ENCODE peak calls at places on chromosomes 7 and 10, in four cellular contexts. One of them, this sample, is unnamed.

GRCh38 chr7:112484671-112485097 is 3.9 kb downstream of the LSMEM1 start:
- DNase-seq in H9: no peak
- DNase-seq in MM.1S: no peak
- DNase-seq in neural progenitor cell: no peak
- DNase-seq in this sample: no peak

GRCh38 chr7:30159698-30160143 is 24.9 kb downstream of the MTURN start:
- DNase-seq in MM.1S: peak; percentile 44
- DNase-seq in neural progenitor cell: no peak
- DNase-seq in H9: no peak
- DNase-seq in this sample: peak; percentile 72

GRCh38 chr10:4083509-4084003 is 298.5 kb upstream of the KLF6 start:
- DNase-seq in MM.1S: no peak
- DNase-seq in H9: no peak
- DNase-seq in neural progenitor cell: no peak
- DNase-seq in this sample: peak; percentile 66

GRCh38 chr7:100799037-100799896 is 28.1 kb downstream of the EPHB4 start:
- DNase-seq in MM.1S: peak; percentile 19
- DNase-seq in H9: peak; percentile 79
- DNase-seq in neural progenitor cell: peak; percentile 79
- DNase-seq in this sample: peak; percentile 89

GRCh38 chr10:133388265-133388972 is 5.5 kb upstream of the MTG1 start:
- DNase-seq in H9: peak; percentile 21
- DNase-seq in MM.1S: peak; percentile 54
- DNase-seq in neural progenitor cell: no peak
- DNase-seq in this sample: no peak

GRCh38 chr10:49138361-49138891 is 4.6 kb upstream of the FAM170B start:
- DNase-seq in MM.1S: no peak
- DNase-seq in H9: no peak
- DNase-seq in neural progenitor cell: no peak
- DNase-seq in this sample: no peak

GRCh38 chr10:71232089-71232998 is 20.0 kb downstream of the UNC5B start:
- DNase-seq in H9: no peak
- DNase-seq in neural progenitor cell: no peak
- DNase-seq in MM.1S: no peak
- DNase-seq in this sample: no peak

GRCh38 chr10:17233534-17233933 is 5.5 kb downstream of the VIM start:
- DNase-seq in neural progenitor cell: no peak
- DNase-seq in MM.1S: no peak
- DNase-seq in H9: no peak
- DNase-seq in this sample: no peak

GRCh38 chr7:51369746-51370145 is 53.1 kb upstream of the COBL start:
- DNase-seq in H9: no peak
- DNase-seq in neural progenitor cell: peak; percentile 56
- DNase-seq in MM.1S: peak; percentile 51
- DNase-seq in this sample: peak; percentile 62

GRCh38 chr10:132185601-132186487 is 904 bp upstream of the DPYSL4 start:
- DNase-seq in MM.1S: no peak
- DNase-seq in neural progenitor cell: peak; percentile 84
- DNase-seq in H9: peak; percentile 62
- DNase-seq in this sample: peak; percentile 87

GRCh38 chr10:93599778-93600177 is 1.3 kb downstream of the RBP4 start:
- DNase-seq in neural progenitor cell: no peak
- DNase-seq in H9: no peak
- DNase-seq in MM.1S: no peak
- DNase-seq in this sample: peak; percentile 40

GRCh38 chr7:83850037-83850619 is 201.2 kb upstream of the SEMA3E start:
- DNase-seq in MM.1S: no peak
- DNase-seq in H9: no peak
- DNase-seq in neural progenitor cell: no peak
- DNase-seq in this sample: peak; percentile 54

GRCh38 chr7:27581119-27581518 is 81.6 kb downstream of the HIBADH start:
- DNase-seq in H9: no peak
- DNase-seq in MM.1S: no peak
- DNase-seq in neural progenitor cell: no peak
- DNase-seq in this sample: no peak

GRCh38 chr10:132532784-132533560 is 4.6 kb upstream of the INPP5A start:
- DNase-seq in MM.1S: no peak
- DNase-seq in neural progenitor cell: no peak
- DNase-seq in H9: no peak
- DNase-seq in this sample: peak; percentile 27

GRCh38 chr10:19999440-19999839 is 183.2 kb downstream of the PLXDC2 start:
- DNase-seq in H9: no peak
- DNase-seq in MM.1S: no peak
- DNase-seq in neural progenitor cell: no peak
- DNase-seq in this sample: no peak

GRCh38 chr10:45373783-45374450 is at the start of gene ALOX5:
- DNase-seq in neural progenitor cell: peak; percentile 77
- DNase-seq in H9: peak; percentile 89
- DNase-seq in MM.1S: peak; percentile 66
- DNase-seq in this sample: peak; percentile 90

GRCh38 chr10:119817991-119818888 is 54.4 kb downstream of the MCMBP start:
- DNase-seq in MM.1S: no peak
- DNase-seq in H9: peak; percentile 100
- DNase-seq in neural progenitor cell: peak; percentile 96
- DNase-seq in this sample: peak; percentile 100

GRCh38 chr10:67140641-67141040 is 214.8 kb downstream of the LRRTM3 start:
- DNase-seq in H9: no peak
- DNase-seq in neural progenitor cell: no peak
- DNase-seq in MM.1S: no peak
- DNase-seq in this sample: peak; percentile 40

GRCh38 chr7:127844165-127844564 is 187.1 kb downstream of the LRRC4 start:
- DNase-seq in MM.1S: no peak
- DNase-seq in neural progenitor cell: no peak
- DNase-seq in H9: no peak
- DNase-seq in this sample: no peak

GRCh38 chr10:48273741-48274140 is 755 bp downstream of the FRMPD2 start:
- DNase-seq in H9: no peak
- DNase-seq in neural progenitor cell: no peak
- DNase-seq in MM.1S: no peak
- DNase-seq in this sample: no peak

GRCh38 chr7:128895320-128895719 is 15.2 kb downstream of the KCP start:
- DNase-seq in H9: no peak
- DNase-seq in MM.1S: no peak
- DNase-seq in neural progenitor cell: no peak
- DNase-seq in this sample: no peak

GRCh38 chr7:107652642-107653041 is 8.0 kb upstream of the SLC26A4 start:
- DNase-seq in MM.1S: no peak
- DNase-seq in neural progenitor cell: no peak
- DNase-seq in H9: no peak
- DNase-seq in this sample: no peak

GRCh38 chr7:17849504-17849903 is 90.8 kb downstream of the SNX13 start:
- DNase-seq in neural progenitor cell: no peak
- DNase-seq in H9: no peak
- DNase-seq in MM.1S: no peak
- DNase-seq in this sample: no peak

GRCh38 chr10:21261705-21262285 is 263.7 kb downstream of the SKIDA1 start:
- DNase-seq in H9: no peak
- DNase-seq in neural progenitor cell: peak; percentile 22
- DNase-seq in MM.1S: no peak
- DNase-seq in this sample: no peak

GRCh38 chr10:50506861-50507573 is 116.7 kb downstream of the SGMS1 start:
- DNase-seq in H9: no peak
- DNase-seq in MM.1S: no peak
- DNase-seq in neural progenitor cell: peak; percentile 65
- DNase-seq in this sample: no peak

GRCh38 chr7:70602135-70602534 is 529.8 kb upstream of the GALNT17 start:
- DNase-seq in neural progenitor cell: no peak
- DNase-seq in H9: no peak
- DNase-seq in MM.1S: no peak
- DNase-seq in this sample: no peak

DNA sequence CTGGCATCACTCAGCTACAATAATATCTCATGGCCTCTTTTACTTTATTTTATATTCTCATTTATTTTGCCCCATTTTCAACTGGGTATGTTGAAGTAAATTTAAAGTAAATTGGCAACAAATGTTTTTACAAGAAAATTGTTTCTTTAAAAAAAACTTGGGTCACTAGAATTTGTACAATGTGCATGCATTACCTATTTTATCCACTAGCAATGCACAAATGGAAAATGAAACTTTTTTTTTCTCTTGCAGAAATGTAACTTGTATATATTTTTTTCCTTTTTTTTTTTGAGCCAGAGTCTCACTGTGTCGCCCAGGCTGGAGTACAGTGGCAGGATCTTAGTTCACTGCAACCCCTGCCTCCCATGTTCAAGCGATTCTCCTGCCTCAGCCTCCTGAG is 10.3 kb upstream of the H2AZ2 start:
- DNase-seq in MM.1S: peak; percentile 36
- DNase-seq in neural progenitor cell: no peak
- DNase-seq in H9: no peak
- DNase-seq in this sample: no peak
- TF ChIP-seq CTCF in MM.1S: peak; percentile 33
- TF ChIP-seq CTCF in neural progenitor cell: peak; percentile 6
- TF ChIP-seq CTCF in H9: no peak
- TF ChIP-seq CTCF in this sample: peak; percentile 33

GRCh38 chr7:157485961-157486510 is 149.2 kb downstream of the DNAJB6 start:
- DNase-seq in H9: no peak
- DNase-seq in neural progenitor cell: no peak
- DNase-seq in MM.1S: no peak
- DNase-seq in this sample: peak; percentile 28

GRCh38 chr7:157483971-157484410 is 147.2 kb downstream of the DNAJB6 start:
- DNase-seq in neural progenitor cell: no peak
- DNase-seq in H9: no peak
- DNase-seq in MM.1S: no peak
- DNase-seq in this sample: peak; percentile 44

GRCh38 chr7:157483515-157483914 is 146.7 kb downstream of the DNAJB6 start:
- DNase-seq in H9: no peak
- DNase-seq in MM.1S: no peak
- DNase-seq in neural progenitor cell: no peak
- DNase-seq in this sample: peak; percentile 48

GRCh38 chr7:157485361-157485831 is 148.6 kb downstream of the DNAJB6 start:
- DNase-seq in neural progenitor cell: no peak
- DNase-seq in MM.1S: no peak
- DNase-seq in H9: no peak
- DNase-seq in this sample: peak; percentile 32

GRCh38 chr7:157484411-157485081 is 147.7 kb downstream of the DNAJB6 start:
- DNase-seq in H9: no peak
- DNase-seq in neural progenitor cell: no peak
- DNase-seq in MM.1S: no peak
- DNase-seq in this sample: peak; percentile 38
- H3K9me3 ChIP-seq in H9: no peaks in the 10 kb centered on the region
- H3K9me3 ChIP-seq in neural progenitor cell: no peaks in the 10 kb centered on the region
- H3K9me3 ChIP-seq in MM.1S: no peaks in the 10 kb centered on the region
- H3K9me3 ChIP-seq in this sample: peaks cover 50% of the 10 kb centered on the region

GRCh38 chr10:84311596-84311995 is 16.8 kb upstream of the CCSER2 start:
- DNase-seq in H9: no peak
- DNase-seq in neural progenitor cell: no peak
- DNase-seq in MM.1S: no peak
- DNase-seq in this sample: no peak

GRCh38 chr10:84317174-84317573 is 11.2 kb upstream of the CCSER2 start:
- DNase-seq in neural progenitor cell: no peak
- DNase-seq in MM.1S: peak; percentile 11
- DNase-seq in H9: no peak
- DNase-seq in this sample: no peak

GRCh38 chr10:84310470-84310869 is 17.9 kb upstream of the CCSER2 start:
- DNase-seq in neural progenitor cell: no peak
- DNase-seq in MM.1S: no peak
- DNase-seq in H9: no peak
- DNase-seq in this sample: no peak

GRCh38 chr10:84312816-84313215 is 15.6 kb upstream of the CCSER2 start:
- DNase-seq in H9: no peak
- DNase-seq in MM.1S: no peak
- DNase-seq in neural progenitor cell: no peak
- DNase-seq in this sample: no peak

DNA sequence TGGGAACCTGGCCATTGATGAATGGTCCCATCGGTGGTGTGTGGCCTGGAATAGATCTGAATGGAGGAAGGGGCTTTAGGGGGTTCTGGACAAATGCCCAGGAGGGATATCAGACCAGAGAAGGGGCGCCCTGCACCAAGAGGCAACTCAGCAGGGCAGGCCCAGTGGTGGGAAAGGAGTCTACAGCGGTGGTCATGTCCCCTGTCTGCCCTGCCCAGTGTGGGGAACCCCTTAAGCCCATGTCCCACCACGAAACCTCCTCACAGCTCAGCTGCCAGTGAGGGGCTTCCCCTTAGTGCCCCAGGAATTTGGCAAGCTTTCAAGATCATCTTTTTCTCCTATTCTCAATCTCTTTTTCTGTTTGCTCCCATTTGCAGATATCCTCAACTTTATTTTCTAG is 14.1 kb upstream of the CCSER2 start:
- DNase-seq in H9: no peak
- DNase-seq in MM.1S: no peak
- DNase-seq in neural progenitor cell: no peak
- DNase-seq in this sample: no peak
- H3K9ac ChIP-seq in H9: no peak overlapping the region
- H3K9ac ChIP-seq in MM.1S: no peak overlapping the region
- H3K9ac ChIP-seq in neural progenitor cell: no peak overlapping the region
- H3K9ac ChIP-seq in this sample: no peak overlapping the region

GRCh38 chr10:87861953-87862643 is 1.2 kb downstream of the KLLN start:
- DNase-seq in H9: peak; percentile 98
- DNase-seq in MM.1S: peak; percentile 99
- DNase-seq in neural progenitor cell: peak; percentile 99
- DNase-seq in this sample: peak; percentile 98

GRCh38 chr10:87861566-87861952 is 1.8 kb downstream of the KLLN start:
- DNase-seq in H9: peak; percentile 62
- DNase-seq in MM.1S: peak; percentile 62
- DNase-seq in neural progenitor cell: peak; percentile 74
- DNase-seq in this sample: no peak

GRCh38 chr10:87863102-87863943 is at the start of the genes KLLN and PTEN:
- DNase-seq in MM.1S: peak; percentile 94
- DNase-seq in H9: peak; percentile 89
- DNase-seq in neural progenitor cell: peak; percentile 96
- DNase-seq in this sample: peak; percentile 95

GRCh38 chr10:87861034-87861433 is 2.3 kb downstream of the KLLN start:
- DNase-seq in H9: no peak
- DNase-seq in neural progenitor cell: no peak
- DNase-seq in MM.1S: no peak
- DNase-seq in this sample: no peak

DNA sequence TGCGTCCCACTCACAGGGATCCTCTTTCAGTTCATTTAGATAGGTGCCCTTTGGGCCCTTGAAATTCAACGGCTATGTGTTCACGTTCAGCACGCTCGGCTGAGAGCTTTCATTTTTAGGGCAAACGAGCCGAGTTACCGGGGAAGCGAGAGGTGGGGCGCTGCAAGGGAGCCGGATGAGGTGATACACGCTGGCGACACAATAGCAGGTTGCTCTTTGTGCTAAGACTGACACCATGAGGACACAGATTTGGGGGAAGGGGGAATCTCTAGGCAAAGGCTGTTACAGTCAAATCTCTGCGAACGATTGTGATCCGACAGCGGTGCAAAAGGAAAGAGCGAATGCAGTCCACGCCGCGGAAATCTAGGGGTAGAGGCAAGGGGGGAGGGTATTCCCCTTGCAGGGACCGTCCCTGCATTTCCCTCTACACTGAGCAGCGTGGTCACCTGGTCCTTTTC is 660 bp downstream of the KLLN start:
- DNase-seq in neural progenitor cell: peak; percentile 78
- DNase-seq in MM.1S: no peak
- DNase-seq in H9: no peak
- DNase-seq in this sample: no peak
- TF ChIP-seq CTCF in neural progenitor cell: no peak
- TF ChIP-seq CTCF in MM.1S: no peak
- TF ChIP-seq CTCF in H9: no peak
- TF ChIP-seq CTCF in this sample: no peak

GRCh38 chr7:158454631-158455030 is 133.0 kb downstream of the PTPRN2 start:
- DNase-seq in neural progenitor cell: no peak
- DNase-seq in MM.1S: no peak
- DNase-seq in H9: no peak
- DNase-seq in this sample: peak; percentile 3
- H3K9me3 ChIP-seq in neural progenitor cell: no peaks in the 10 kb centered on the region
- H3K9me3 ChIP-seq in MM.1S: no peaks in the 10 kb centered on the region
- H3K9me3 ChIP-seq in H9: no peaks in the 10 kb centered on the region
- H3K9me3 ChIP-seq in this sample: peaks cover 75% of the 10 kb centered on the region